ENCODE peak calls at places on chromosomes 1 and 21, in six cellular contexts. P, L, C, M, O and U are unnamed samples.

GRCh38 chr21:15895142-15896106 is 165.6 kb downstream of the USP25 start:
- DNase-seq in P (no peak), L (peak), C (no peak), M (no peak), O (peak), U (peak)

GRCh38 chr1:73824065-73824464 is 373.9 kb downstream of the LRRIQ3 start:
- DNase-seq in P (no peak), L (no peak), C (no peak), M (no peak), O (no peak), U (no peak)

GRCh38 chr1:98176414-98176813 is 255.6 kb upstream of the DPYD start:
- DNase-seq in P (no peak), L (no peak), C (no peak), M (no peak), O (no peak), U (no peak)

GRCh38 chr21:32316363-32317215 is 17.9 kb downstream of the MRAP start:
- DNase-seq in P (no peak), L (no peak), C (no peak), M (no peak), O (no peak), U (no peak)

GRCh38 chr21:26881504-26882228 is 36.5 kb upstream of the ADAMTS1 start:
- DNase-seq in P (peak), L (peak), C (peak), M (no peak), O (peak), U (peak)

GRCh38 chr1:193216920-193217319 is 30.5 kb upstream of the B3GALT2 start:
- DNase-seq in P (peak), L (no peak), C (no peak), M (no peak), O (no peak), U (no peak)

GRCh38 chr1:205930698-205931330 is 12.4 kb downstream of the SLC26A9 start:
- DNase-seq in P (no peak), L (no peak), C (no peak), M (no peak), O (peak), U (peak)

GRCh38 chr1:227903614-227904501 is 43.9 kb downstream of the WNT9A start:
- DNase-seq in P (no peak), L (no peak), C (no peak), M (no peak), O (no peak), U (no peak)

GRCh38 chr1:168442931-168443330 is 100.9 kb downstream of the XCL2 start:
- DNase-seq in P (no peak), L (no peak), C (no peak), M (no peak), O (no peak), U (no peak)

GRCh38 chr1:200029035-200029623 is 1.6 kb downstream of the NR5A2 start:
- DNase-seq in P (peak), L (no peak), C (peak), M (no peak), O (peak), U (no peak)

GRCh38 chr1:38512789-38513188 is 346.8 kb downstream of the RRAGC start:
- DNase-seq in P (no peak), L (no peak), C (no peak), M (no peak), O (no peak), U (no peak)

GRCh38 chr1:167659876-167660275 is 29.8 kb downstream of the RCSD1 start:
- DNase-seq in P (no peak), L (no peak), C (no peak), M (no peak), O (no peak), U (no peak)

GRCh38 chr1:83998599-83999315 is at the start of gene TTLL7:
- DNase-seq in P (peak), L (no peak), C (peak), M (peak), O (peak), U (peak)

GRCh38 chr21:46605759-46606426 is 1.0 kb upstream of the S100B start:
- DNase-seq in P (no peak), L (no peak), C (no peak), M (no peak), O (no peak), U (no peak)

GRCh38 chr1:170908942-170909341 is 26.4 kb upstream of the MROH9 start:
- DNase-seq in P (no peak), L (no peak), C (no peak), M (no peak), O (no peak), U (no peak)

GRCh38 chr21:43295016-43295958 is 126.5 kb downstream of the CRYAA start:
- DNase-seq in P (no peak), L (no peak), C (peak), M (no peak), O (no peak), U (peak)

GRCh38 chr1:213393860-213394259 is 342.8 kb downstream of the RPS6KC1 start:
- DNase-seq in P (no peak), L (no peak), C (no peak), M (no peak), O (no peak), U (no peak)

GRCh38 chr1:202571719-202572339 is 138.4 kb downstream of the SYT2 start:
- DNase-seq in P (no peak), L (peak), C (peak), M (no peak), O (peak), U (peak)

GRCh38 chr1:213327318-213327667 is 276.3 kb downstream of the RPS6KC1 start:
- DNase-seq in P (no peak), L (peak), C (peak), M (peak), O (peak), U (peak)

GRCh38 chr1:161772397-161772796 is 6.3 kb downstream of the ATF6 start:
- DNase-seq in P (no peak), L (peak), C (no peak), M (no peak), O (peak), U (no peak)

GRCh38 chr1:84971957-84972356 is 25.0 kb downstream of the MCOLN2 start:
- DNase-seq in P (no peak), L (no peak), C (no peak), M (no peak), O (no peak), U (no peak)

GRCh38 chr1:55311057-55311631 is 96.0 kb upstream of the USP24 start:
- DNase-seq in P (no peak), L (no peak), C (peak), M (no peak), O (peak), U (peak)

DNA sequence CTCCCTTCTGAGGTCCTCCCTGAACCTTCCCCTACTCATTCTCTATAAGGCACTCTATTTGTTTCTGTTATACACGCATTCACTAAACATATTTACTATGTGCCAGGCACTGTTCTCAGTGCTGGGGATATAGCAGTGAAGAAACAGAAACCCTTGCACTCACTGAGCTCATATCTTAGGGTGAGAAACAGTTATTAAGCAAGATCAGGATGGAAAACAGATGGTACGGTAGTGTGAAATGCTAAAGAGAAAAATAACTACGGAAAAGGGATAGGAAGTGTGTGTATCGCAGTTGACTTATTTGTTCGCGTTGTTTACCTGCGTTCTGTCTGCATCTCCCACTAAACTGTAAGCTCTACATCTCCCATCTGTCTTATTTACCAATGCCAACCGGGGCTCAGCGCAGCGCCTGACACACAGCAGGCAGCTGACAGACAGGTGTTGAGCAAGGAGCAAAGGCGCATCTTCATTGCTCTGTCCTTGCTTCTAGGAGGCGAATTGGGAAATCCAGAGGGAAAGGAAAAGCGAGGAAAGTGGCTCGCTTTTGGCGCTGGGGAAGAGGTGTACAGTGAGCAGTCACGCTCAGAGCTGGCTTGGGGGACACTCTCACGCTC is 572 bp downstream of the CYB5RL start:
- DNase-seq in P (peak), L (no peak), C (no peak), M (no peak), O (no peak), U (peak)
- H3K4me3 ChIP-seq in P (peak), L (peak), C (peak), M (peak), O (peak), U (peak)

DNA sequence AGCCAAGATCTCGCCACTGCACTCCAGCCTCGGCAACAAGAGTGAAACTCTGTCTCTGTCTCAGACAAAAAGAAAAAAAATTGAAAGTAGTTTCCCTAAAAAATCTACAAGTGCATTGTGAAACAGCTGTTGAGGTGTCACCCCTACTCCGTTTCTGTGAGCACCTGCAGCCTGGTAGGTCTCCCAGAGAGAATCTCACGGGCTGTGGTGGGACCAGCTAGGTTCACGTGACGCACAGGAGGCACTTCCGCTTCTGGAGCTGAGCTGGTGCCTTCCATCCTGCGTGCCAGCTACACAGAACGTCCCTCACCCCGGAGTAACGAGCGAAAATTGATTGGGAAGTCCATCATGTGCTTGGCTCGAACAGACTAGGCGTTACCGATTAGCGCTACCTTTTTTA is 66.8 kb downstream of the COL24A1 start:
- DNase-seq in P (no peak), L (no peak), C (no peak), M (no peak), O (no peak), U (no peak)
- H3K4me3 ChIP-seq in P (no peak), L (no peak), C (no peak), M (no peak), O (no peak), U (no peak)

DNA sequence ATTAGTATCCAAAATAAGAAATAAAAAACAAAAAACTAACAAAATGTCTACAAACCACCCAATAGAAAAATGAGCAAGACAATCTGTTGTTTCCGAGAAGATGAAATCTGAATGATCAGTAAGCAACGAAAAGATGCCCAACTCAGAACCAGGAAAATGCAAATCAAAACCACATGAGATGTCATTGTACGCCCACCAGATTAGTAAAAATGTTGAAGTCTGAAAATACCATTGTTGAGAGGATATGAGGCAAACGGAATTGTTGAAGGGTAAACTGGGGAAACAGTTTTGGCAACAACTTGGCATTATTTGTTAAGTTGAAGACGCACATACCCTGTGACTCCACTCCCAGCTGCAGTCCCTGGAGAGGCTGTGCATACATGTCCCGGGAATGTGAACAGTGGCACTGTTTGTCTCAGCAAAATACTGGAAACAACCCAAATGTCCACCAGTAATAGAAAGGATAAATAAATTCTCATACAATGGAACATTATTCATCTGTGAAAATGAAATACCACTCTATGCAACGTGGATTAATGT is 10.6 kb downstream of the ZBTB17 start:
- DNase-seq in P (no peak), L (peak), C (no peak), M (peak), O (peak), U (peak)
- H3K4me3 ChIP-seq in P (no peak), L (no peak), C (no peak), M (no peak), O (peak), U (no peak)

GRCh38 chr1:43434256-43434655 is 19.5 kb downstream of the HYI start:
- DNase-seq in P (peak), L (no peak), C (no peak), M (no peak), O (no peak), U (no peak)

GRCh38 chr1:43437031-43437973 is 16.4 kb downstream of the HYI start:
- DNase-seq in P (peak), L (no peak), C (no peak), M (no peak), O (no peak), U (no peak)

GRCh38 chr1:43435146-43436145 is 18.3 kb downstream of the HYI start:
- DNase-seq in P (peak), L (peak), C (no peak), M (peak), O (peak), U (peak)

GRCh38 chr1:43438006-43438405 is 15.7 kb downstream of the HYI start:
- DNase-seq in P (no peak), L (no peak), C (no peak), M (no peak), O (no peak), U (no peak)

DNA sequence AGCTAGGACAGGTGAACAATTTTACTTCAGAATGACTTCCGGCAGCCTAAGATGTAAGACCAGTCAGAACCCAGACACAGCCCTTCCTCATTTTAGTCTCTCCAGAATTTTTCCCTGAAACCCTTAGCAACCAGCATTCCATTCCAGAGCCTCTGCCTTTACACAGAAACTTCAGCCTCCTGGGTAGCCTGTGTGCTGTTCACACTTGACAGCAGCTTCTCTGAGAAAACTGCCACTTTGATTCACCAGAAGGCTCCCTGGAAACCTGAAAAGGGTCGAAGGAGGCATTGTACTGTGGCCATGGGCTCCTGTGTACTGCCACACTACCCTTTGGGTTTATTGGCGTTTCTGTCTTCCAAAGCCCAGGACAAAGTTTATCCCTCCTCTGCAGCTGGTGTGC is 17.4 kb downstream of the HYI start:
- DNase-seq in P (no peak), L (no peak), C (no peak), M (no peak), O (no peak), U (no peak)
- H3K4me3 ChIP-seq in P (no peak), L (no peak), C (no peak), M (no peak), O (no peak), U (no peak)